ENCODE peak calls at places on chromosome 5, in nine cellular contexts. One of them, this sample, is unnamed. For H3K9me3 and H3K4me1, the result is how much of the 10 kb centered on the place peaks cover.

GRCh38 chr5:71734141-71734540 is 15.1 kb downstream of the CARTPT start:
- DNase-seq in adipocyte: no peak
- DNase-seq in cardiac muscle cell: no peak
- DNase-seq in A549: no peak
- DNase-seq in colonic mucosa: no peak
- DNase-seq in spleen: no peak
- DNase-seq in ovary: no peak
- DNase-seq in astrocyte: no peak
- DNase-seq in body of pancreas: no peak
- DNase-seq in this sample: no peak

GRCh38 chr5:77181173-77181572 is 29.3 kb upstream of the PDE8B start:
- DNase-seq in adipocyte: no peak
- DNase-seq in cardiac muscle cell: peak
- DNase-seq in A549: no peak
- DNase-seq in colonic mucosa: no peak
- DNase-seq in spleen: no peak
- DNase-seq in ovary: no peak
- DNase-seq in astrocyte: no peak
- DNase-seq in body of pancreas: no peak
- DNase-seq in this sample: no peak

GRCh38 chr5:136133416-136134383 is 1.1 kb downstream of the SMAD5 start:
- DNase-seq in adipocyte: peak
- DNase-seq in cardiac muscle cell: peak
- DNase-seq in A549: peak
- DNase-seq in colonic mucosa: peak
- DNase-seq in spleen: no peak
- DNase-seq in ovary: peak
- DNase-seq in astrocyte: peak
- DNase-seq in body of pancreas: peak
- DNase-seq in this sample: peak

GRCh38 chr5:151740958-151741373 is 17.5 kb downstream of the ATOX1 start:
- DNase-seq in adipocyte: peak
- DNase-seq in cardiac muscle cell: no peak
- DNase-seq in A549: no peak
- DNase-seq in colonic mucosa: no peak
- DNase-seq in spleen: no peak
- DNase-seq in ovary: no peak
- DNase-seq in astrocyte: peak
- DNase-seq in body of pancreas: no peak
- DNase-seq in this sample: no peak

GRCh38 chr5:177513500-177513899 is 3.3 kb downstream of the DDX41 start:
- DNase-seq in adipocyte: no peak
- DNase-seq in cardiac muscle cell: no peak
- DNase-seq in A549: no peak
- DNase-seq in colonic mucosa: no peak
- DNase-seq in spleen: peak
- DNase-seq in ovary: no peak
- DNase-seq in astrocyte: no peak
- DNase-seq in body of pancreas: no peak
- DNase-seq in this sample: peak

GRCh38 chr5:1639757-1640156 is 116.0 kb upstream of the LPCAT1 start:
- DNase-seq in adipocyte: no peak
- DNase-seq in cardiac muscle cell: no peak
- DNase-seq in A549: no peak
- DNase-seq in colonic mucosa: no peak
- DNase-seq in spleen: peak
- DNase-seq in ovary: no peak
- DNase-seq in astrocyte: no peak
- DNase-seq in body of pancreas: no peak
- DNase-seq in this sample: no peak

GRCh38 chr5:20678814-20679298 is 690.9 kb upstream of the CDH18 start:
- DNase-seq in adipocyte: peak
- DNase-seq in cardiac muscle cell: no peak
- DNase-seq in A549: peak
- DNase-seq in colonic mucosa: no peak
- DNase-seq in spleen: no peak
- DNase-seq in ovary: no peak
- DNase-seq in astrocyte: peak
- DNase-seq in body of pancreas: no peak
- DNase-seq in this sample: no peak

GRCh38 chr5:7856855-7857254 is 5.9 kb upstream of the CFAP90 start:
- DNase-seq in adipocyte: peak
- DNase-seq in cardiac muscle cell: peak
- DNase-seq in A549: peak
- DNase-seq in colonic mucosa: no peak
- DNase-seq in spleen: no peak
- DNase-seq in ovary: no peak
- DNase-seq in astrocyte: no peak
- DNase-seq in body of pancreas: peak
- DNase-seq in this sample: no peak

GRCh38 chr5:7927466-7928375 is 58.8 kb downstream of the MTRR start:
- DNase-seq in adipocyte: peak
- DNase-seq in cardiac muscle cell: peak
- DNase-seq in A549: peak
- DNase-seq in colonic mucosa: peak
- DNase-seq in spleen: no peak
- DNase-seq in ovary: peak
- DNase-seq in astrocyte: peak
- DNase-seq in body of pancreas: peak
- DNase-seq in this sample: peak

GRCh38 chr5:176817864-176818377 is 7.6 kb downstream of the UNC5A start:
- DNase-seq in adipocyte: peak
- DNase-seq in cardiac muscle cell: peak
- DNase-seq in A549: peak
- DNase-seq in colonic mucosa: no peak
- DNase-seq in spleen: no peak
- DNase-seq in ovary: no peak
- DNase-seq in astrocyte: no peak
- DNase-seq in body of pancreas: peak
- DNase-seq in this sample: no peak

GRCh38 chr5:111252799-111253564 is 28.8 kb downstream of the CAMK4 start:
- DNase-seq in adipocyte: no peak
- DNase-seq in cardiac muscle cell: no peak
- DNase-seq in A549: no peak
- DNase-seq in colonic mucosa: peak
- DNase-seq in spleen: no peak
- DNase-seq in ovary: no peak
- DNase-seq in astrocyte: no peak
- DNase-seq in body of pancreas: no peak
- DNase-seq in this sample: no peak

GRCh38 chr5:14268236-14268701 is 125.1 kb downstream of the TRIO start:
- DNase-seq in adipocyte: peak
- DNase-seq in cardiac muscle cell: no peak
- DNase-seq in A549: peak
- DNase-seq in colonic mucosa: no peak
- DNase-seq in spleen: no peak
- DNase-seq in ovary: no peak
- DNase-seq in astrocyte: peak
- DNase-seq in body of pancreas: no peak
- DNase-seq in this sample: no peak

GRCh38 chr5:180589771-180590542 is 1.3 kb downstream of the SCGB3A1 start:
- DNase-seq in adipocyte: peak
- DNase-seq in cardiac muscle cell: no peak
- DNase-seq in A549: no peak
- DNase-seq in colonic mucosa: no peak
- DNase-seq in spleen: peak
- DNase-seq in ovary: no peak
- DNase-seq in astrocyte: no peak
- DNase-seq in body of pancreas: no peak
- DNase-seq in this sample: no peak

GRCh38 chr5:180590543-180591248 is 603 bp downstream of the SCGB3A1 start:
- DNase-seq in adipocyte: peak
- DNase-seq in cardiac muscle cell: no peak
- DNase-seq in A549: no peak
- DNase-seq in colonic mucosa: no peak
- DNase-seq in spleen: peak
- DNase-seq in ovary: no peak
- DNase-seq in astrocyte: no peak
- DNase-seq in body of pancreas: no peak
- DNase-seq in this sample: no peak

GRCh38 chr5:180593446-180594206 is 2.3 kb upstream of the SCGB3A1 start:
- DNase-seq in adipocyte: no peak
- DNase-seq in cardiac muscle cell: no peak
- DNase-seq in A549: no peak
- DNase-seq in colonic mucosa: no peak
- DNase-seq in spleen: no peak
- DNase-seq in ovary: no peak
- DNase-seq in astrocyte: no peak
- DNase-seq in body of pancreas: no peak
- DNase-seq in this sample: no peak

GRCh38 chr5:180592176-180592575 is 877 bp upstream of the SCGB3A1 start:
- DNase-seq in adipocyte: no peak
- DNase-seq in cardiac muscle cell: no peak
- DNase-seq in A549: no peak
- DNase-seq in colonic mucosa: no peak
- DNase-seq in spleen: no peak
- DNase-seq in ovary: no peak
- DNase-seq in astrocyte: no peak
- DNase-seq in body of pancreas: no peak
- DNase-seq in this sample: no peak

GRCh38 chr5:180591249-180591887 is at the start of gene SCGB3A1:
- DNase-seq in adipocyte: peak
- DNase-seq in cardiac muscle cell: no peak
- DNase-seq in A549: no peak
- DNase-seq in colonic mucosa: no peak
- DNase-seq in spleen: peak
- DNase-seq in ovary: no peak
- DNase-seq in astrocyte: no peak
- DNase-seq in body of pancreas: no peak
- DNase-seq in this sample: no peak
- H3K4me3 ChIP-seq in adipocyte: no peak
- H3K4me3 ChIP-seq in cardiac muscle cell: peak
- H3K4me3 ChIP-seq in A549: peak
- H3K4me3 ChIP-seq in colonic mucosa: no peak
- H3K4me3 ChIP-seq in spleen: peak
- H3K4me3 ChIP-seq in ovary: no peak
- H3K4me3 ChIP-seq in astrocyte: no peak
- H3K4me3 ChIP-seq in body of pancreas: no peak
- H3K4me3 ChIP-seq in this sample: peak

DNA sequence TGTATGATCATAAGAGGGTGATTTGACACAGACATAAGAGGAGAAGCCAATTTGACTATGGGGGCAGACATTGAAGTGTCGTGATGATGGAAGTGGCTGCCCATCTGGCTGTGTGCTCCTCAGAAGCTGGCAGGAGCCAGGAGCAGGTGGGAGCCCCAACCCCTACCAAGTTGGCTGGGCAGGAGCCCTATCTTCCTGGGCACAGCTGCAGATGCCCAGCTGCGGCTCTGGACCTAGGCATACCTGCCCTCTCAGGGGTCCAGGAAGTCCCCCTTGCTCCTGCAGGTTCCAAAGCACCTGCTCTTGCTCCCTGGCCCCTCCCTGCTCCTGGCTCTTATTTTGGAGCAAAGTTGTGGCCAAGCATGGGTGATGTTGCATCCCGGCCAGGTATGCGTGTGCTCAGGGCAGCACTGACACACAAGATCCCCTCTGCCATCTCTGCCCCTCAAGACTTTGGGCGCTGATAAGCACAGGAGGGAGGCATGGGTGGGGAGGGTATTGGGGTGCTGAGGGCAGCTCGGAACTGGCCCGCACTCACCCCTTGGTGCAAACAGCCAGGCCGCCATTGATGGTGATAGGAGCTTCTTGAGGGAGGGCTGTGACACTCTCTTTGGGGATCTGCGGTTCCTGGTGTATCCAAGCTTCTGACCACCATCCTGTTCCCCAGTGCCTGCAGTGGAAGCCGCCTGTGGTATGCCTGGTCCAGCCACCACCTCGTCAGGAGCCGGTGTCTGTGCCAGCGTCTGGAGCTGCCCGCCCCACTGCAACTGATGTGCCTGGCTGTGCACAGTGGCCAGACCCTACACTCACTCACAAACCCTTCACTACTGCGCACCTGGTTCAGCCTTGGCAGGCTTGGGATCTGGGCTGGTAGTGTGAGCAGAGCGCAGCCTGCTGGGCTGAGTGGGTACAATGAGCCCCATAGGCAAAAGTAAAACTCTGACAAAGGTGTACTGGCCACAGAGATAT is 230.9 kb downstream of the CDH9 start:
- DNase-seq in adipocyte: no peak
- DNase-seq in cardiac muscle cell: no peak
- DNase-seq in A549: no peak
- DNase-seq in colonic mucosa: no peak
- DNase-seq in spleen: no peak
- DNase-seq in ovary: no peak
- DNase-seq in astrocyte: no peak
- DNase-seq in body of pancreas: no peak
- DNase-seq in this sample: peak
- H3K9me3 ChIP-seq in adipocyte: under half
- H3K9me3 ChIP-seq in cardiac muscle cell: under half
- H3K9me3 ChIP-seq in A549: under half
- H3K9me3 ChIP-seq in colonic mucosa: under half
- H3K9me3 ChIP-seq in spleen: under half
- H3K9me3 ChIP-seq in ovary: under half
- H3K9me3 ChIP-seq in astrocyte: under half
- H3K9me3 ChIP-seq in body of pancreas: under half
- H3K9me3 ChIP-seq in this sample: under half

DNA sequence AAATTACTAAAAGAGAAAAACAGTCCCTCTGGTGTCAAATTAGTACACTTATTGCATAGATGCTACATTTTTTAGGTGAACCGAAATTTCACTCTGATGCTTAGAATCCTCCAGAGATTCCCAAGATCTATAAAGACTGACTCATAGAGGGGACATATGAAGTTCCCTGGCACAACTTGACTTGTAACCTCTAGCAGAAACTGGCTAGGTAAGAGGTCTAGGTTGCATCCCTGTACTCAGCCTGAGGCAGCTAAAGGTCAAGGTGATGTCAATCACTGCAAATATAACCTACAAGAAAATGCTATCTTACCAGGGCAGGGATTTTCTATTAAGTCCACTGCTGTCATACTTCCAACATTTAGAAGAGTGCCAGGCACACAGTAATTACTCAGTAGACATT is 24.2 kb downstream of the HOMER1 start:
- DNase-seq in adipocyte: no peak
- DNase-seq in cardiac muscle cell: no peak
- DNase-seq in A549: no peak
- DNase-seq in colonic mucosa: no peak
- DNase-seq in spleen: no peak
- DNase-seq in ovary: no peak
- DNase-seq in astrocyte: no peak
- DNase-seq in body of pancreas: no peak
- DNase-seq in this sample: no peak
- H3K4me1 ChIP-seq in adipocyte: under half
- H3K4me1 ChIP-seq in cardiac muscle cell: under half
- H3K4me1 ChIP-seq in A549: under half
- H3K4me1 ChIP-seq in colonic mucosa: under half
- H3K4me1 ChIP-seq in spleen: under half
- H3K4me1 ChIP-seq in ovary: under half
- H3K4me1 ChIP-seq in astrocyte: under half
- H3K4me1 ChIP-seq in body of pancreas: under half
- H3K4me1 ChIP-seq in this sample: under half

DNA sequence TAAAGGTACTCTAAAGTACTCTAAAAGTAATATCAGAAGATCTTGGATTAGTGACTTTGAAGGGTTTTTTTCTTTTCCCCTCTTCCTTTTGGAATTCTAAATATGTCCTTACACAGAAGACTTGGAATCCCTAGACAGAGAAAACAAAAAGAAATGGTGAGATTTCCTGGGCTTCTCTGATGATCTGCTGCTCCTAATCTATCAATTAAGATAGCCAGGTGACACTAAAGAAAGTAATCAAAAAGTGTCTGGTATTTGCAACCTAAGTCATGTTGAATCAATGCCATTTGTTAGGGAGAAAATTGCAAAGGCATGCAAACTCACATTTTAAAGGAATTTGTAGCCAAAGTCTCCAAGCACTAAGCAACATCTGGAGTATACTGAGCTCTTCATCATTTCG is 29.5 kb upstream of the MYO10 start:
- DNase-seq in adipocyte: peak
- DNase-seq in cardiac muscle cell: no peak
- DNase-seq in A549: no peak
- DNase-seq in colonic mucosa: no peak
- DNase-seq in spleen: no peak
- DNase-seq in ovary: no peak
- DNase-seq in astrocyte: peak
- DNase-seq in body of pancreas: no peak
- DNase-seq in this sample: no peak
- H3K4me3 ChIP-seq in adipocyte: no peak
- H3K4me3 ChIP-seq in cardiac muscle cell: no peak
- H3K4me3 ChIP-seq in A549: no peak
- H3K4me3 ChIP-seq in colonic mucosa: no peak
- H3K4me3 ChIP-seq in spleen: no peak
- H3K4me3 ChIP-seq in ovary: no peak
- H3K4me3 ChIP-seq in astrocyte: no peak
- H3K4me3 ChIP-seq in body of pancreas: no peak
- H3K4me3 ChIP-seq in this sample: no peak

This sample was measured in right cardiac atrium.